ENCODE peak calls at places on chromosome 10, in ten cellular contexts. D, C, A, B, R, W, Z, H, Y and F are unnamed samples. For H3K4me1 and H3K9me3, the result is how much of the 10 kb centered on the place peaks cover.

GRCh38 chr10:116044722-116045374 is 228.2 kb downstream of the GFRA1 start:
- DNase-seq in Z (no peak), Y (peak), C (no peak), D (peak), R (peak), H (no peak), W (peak), A (peak), B (peak), F (no peak)

GRCh38 chr10:129042747-129043146 is 424.3 kb upstream of the MGMT start:
- DNase-seq in C (no peak), W (no peak), A (no peak), Y (no peak), R (no peak), B (no peak), Z (no peak), D (no peak), H (no peak), F (no peak)

GRCh38 chr10:1420663-1421362 is 316.5 kb downstream of the ADARB2 start:
- DNase-seq in R (no peak), W (no peak), Z (no peak), D (peak), B (peak), Y (peak), A (peak), C (peak), H (peak), F (no peak)

GRCh38 chr10:130341325-130341724 is 205.1 kb downstream of the GLRX3 start:
- DNase-seq in R (no peak), W (no peak), C (no peak), Y (peak), H (no peak), B (no peak), A (no peak), Z (no peak), D (no peak), F (no peak)

GRCh38 chr10:100483876-100484666 is 21.3 kb downstream of the WNT8B start:
- DNase-seq in D (no peak), H (no peak), A (no peak), Y (no peak), Z (no peak), C (no peak), R (no peak), B (no peak), W (no peak), F (no peak)

GRCh38 chr10:35813219-35813618 is 171.1 kb upstream of the FZD8 start:
- DNase-seq in H (no peak), D (no peak), R (no peak), Z (no peak), A (no peak), Y (no peak), C (no peak), W (no peak), B (no peak), F (no peak)

GRCh38 chr10:33237736-33238624 is 96.5 kb downstream of the NRP1 start:
- DNase-seq in C (no peak), D (peak), H (no peak), Z (no peak), Y (no peak), A (peak), W (no peak), R (no peak), B (peak), F (no peak)

GRCh38 chr10:30392564-30392990 is 41.4 kb upstream of the MAP3K8 start:
- DNase-seq in Y (peak), Z (peak), W (peak), B (peak), R (peak), H (peak), D (peak), A (peak), C (peak), F (peak)

GRCh38 chr10:22655312-22655973 is 58.9 kb downstream of the PIP4K2A start:
- DNase-seq in A (no peak), D (no peak), H (no peak), Y (no peak), Z (no peak), C (no peak), W (no peak), B (peak), R (no peak), F (no peak)
- H3K27ac ChIP-seq in A (no peak), D (no peak), H (no peak), Y (no peak), Z (no peak), C (peak), W (no peak), B (no peak), R (no peak), F (peak)

DNA sequence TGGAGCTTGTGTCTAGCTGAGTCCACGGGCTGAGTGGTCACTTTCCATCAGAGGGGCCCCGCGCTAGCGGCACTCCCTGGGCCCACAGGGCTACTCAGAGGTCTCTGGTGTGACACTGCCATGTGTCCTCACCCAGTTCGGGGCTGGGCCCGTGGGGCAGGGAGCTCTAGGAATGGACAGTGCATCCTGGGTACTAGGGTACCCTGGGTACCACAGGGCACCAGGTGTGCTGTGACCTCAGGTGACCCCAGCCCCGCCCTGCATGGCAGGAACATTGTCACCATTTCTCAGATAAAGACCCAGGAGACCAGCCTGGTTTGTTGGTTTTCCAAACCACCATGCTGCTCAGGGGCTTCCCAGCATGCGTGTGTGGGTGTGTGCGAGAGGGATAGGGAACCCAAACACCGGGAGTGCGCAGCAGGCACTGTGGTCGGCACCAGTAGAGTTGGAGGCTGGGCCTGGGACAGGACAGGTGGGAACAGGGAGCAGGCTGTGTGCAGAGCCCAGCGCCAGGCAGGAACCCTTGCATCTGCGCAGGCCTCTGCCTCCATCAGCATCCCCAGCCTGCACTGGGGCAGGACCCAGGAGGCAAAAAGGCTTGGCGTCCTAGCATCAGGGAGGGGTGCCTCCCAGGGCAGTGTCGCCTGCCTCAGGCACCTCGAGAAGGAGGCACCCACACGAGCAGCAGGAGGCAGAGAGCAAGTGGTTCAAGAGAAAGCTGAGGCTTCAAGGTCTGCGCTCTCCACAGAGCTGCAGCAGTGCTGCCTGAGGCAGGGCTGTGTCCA is 19.4 kb upstream of the CSGALNACT2 start:
- DNase-seq in C (no peak), W (peak), D (peak), Y (no peak), B (no peak), R (no peak), H (no peak), A (no peak), Z (no peak), F (no peak)
- H3K4me1 ChIP-seq in C (under half), W (under half), D (under half), Y (under half), B (under half), R (under half), H (under half), A (under half), Z (under half), F (under half)

DNA sequence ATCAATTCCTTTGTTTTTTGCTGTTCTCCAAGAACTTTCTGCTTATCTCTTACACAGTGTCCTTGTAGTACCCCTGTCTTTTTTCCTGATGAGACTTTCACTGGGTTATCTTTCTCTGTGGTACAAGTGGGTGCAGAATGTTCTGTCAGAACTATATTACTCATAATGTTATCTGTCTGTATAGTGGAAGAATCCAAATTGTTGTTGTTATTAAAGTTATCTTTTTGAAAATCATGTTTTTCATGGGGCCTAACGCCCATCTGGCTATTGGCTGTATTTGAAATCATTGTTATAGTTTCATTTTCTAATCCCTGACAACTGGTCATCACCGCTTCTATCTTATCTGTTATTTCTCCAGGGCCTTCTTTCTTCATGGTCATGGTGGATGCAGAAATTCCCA is 163.0 kb upstream of the CCDC6 start:
- DNase-seq in B (no peak), R (no peak), C (no peak), Y (no peak), A (no peak), D (no peak), H (no peak), W (no peak), Z (no peak), F (no peak)
- H3K9me3 ChIP-seq in B (under half), R (under half), C (under half), Y (under half), A (under half), D (under half), H (under half), W (under half), Z (under half), F (under half)

DNA sequence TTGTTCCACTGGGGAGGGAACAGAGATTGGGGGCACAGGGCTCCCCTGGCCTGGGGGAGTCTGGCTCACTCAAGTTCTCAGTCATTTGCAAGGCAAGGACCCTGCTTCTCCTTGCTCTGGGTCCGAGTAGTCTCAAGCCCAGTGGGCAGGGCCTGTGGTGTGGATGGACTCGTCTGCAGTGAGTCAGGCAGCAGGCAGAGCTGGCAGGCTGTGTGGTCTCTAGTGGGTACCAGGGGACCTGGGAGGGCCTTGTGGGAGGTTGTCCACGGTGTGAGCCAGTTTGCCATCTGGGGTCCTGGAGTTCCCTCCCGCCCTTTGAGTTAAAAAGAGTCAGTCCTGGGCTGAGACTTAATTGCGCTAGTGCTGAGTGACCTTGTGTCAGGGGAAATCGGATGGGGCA is 8.8 kb upstream of the SH2D4B start:
- DNase-seq in B (no peak), H (no peak), C (no peak), W (peak), Y (no peak), R (no peak), A (peak), Z (no peak), D (peak), F (no peak)
- H3K27ac ChIP-seq in B (no peak), H (peak), C (no peak), W (peak), Y (no peak), R (no peak), A (peak), Z (no peak), D (no peak), F (peak)

DNA sequence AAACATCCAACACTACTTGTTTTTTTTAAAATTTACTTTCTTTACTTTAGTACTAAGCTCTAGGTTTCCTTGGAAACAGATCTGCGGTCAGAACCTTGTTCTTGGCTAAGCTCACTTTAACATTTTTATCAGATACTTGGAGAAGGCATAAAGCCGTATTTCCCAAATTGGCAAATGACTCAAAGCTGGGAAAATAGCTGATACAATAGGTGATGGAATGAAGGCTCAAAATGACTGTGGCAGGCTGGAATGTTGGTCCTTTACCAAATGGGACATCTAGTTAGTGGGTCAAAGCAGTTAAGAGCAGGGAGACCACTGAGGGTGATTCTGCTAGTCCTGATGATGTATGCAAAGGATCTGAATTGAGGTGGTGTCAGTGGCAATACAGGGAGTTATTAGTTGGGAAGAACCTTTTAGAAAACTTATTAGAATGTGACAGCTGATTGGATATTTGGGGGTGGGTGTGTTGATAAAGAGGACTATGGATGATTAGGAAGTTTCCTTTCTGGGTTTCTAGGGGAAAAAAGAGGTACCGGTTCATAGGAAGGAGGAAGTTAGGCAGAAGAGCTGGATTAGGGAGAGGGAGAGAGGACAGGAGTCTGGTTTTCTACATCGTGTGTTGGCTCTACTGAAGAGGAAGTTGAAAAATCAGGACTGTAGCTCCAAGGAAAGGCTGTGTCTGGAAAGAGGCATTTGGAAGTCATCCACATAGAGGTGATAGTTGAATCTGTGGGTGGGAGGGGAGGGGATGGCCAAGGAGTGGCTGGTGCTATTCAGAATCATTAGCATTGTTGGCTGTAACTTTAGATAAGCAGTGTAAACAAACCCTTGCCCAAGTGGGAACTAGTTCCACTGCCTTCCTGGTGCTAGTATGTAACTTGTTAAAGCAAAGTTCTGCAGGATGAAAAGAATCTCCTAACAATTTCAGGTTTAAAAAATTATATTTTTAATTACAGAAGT is 13.1 kb downstream of the PLCE1 start:
- DNase-seq in H (no peak), C (no peak), Y (peak), R (no peak), Z (no peak), B (peak), A (peak), D (peak), W (no peak), F (no peak)
- H3K4me1 ChIP-seq in H (under half), C (under half), Y (under half), R (under half), Z (under half), B (under half), A (under half), D (under half), W (under half), F (under half)

GRCh38 chr10:133554600-133554999 is 10.8 kb downstream of the SYCE1 start:
- DNase-seq in H (no peak), C (no peak), Y (no peak), R (no peak), D (no peak), Z (no peak), B (no peak), A (no peak), W (no peak), F (no peak)

GRCh38 chr10:133559216-133559615 is 6.2 kb downstream of the SYCE1 start:
- DNase-seq in A (no peak), C (no peak), Y (no peak), W (no peak), R (no peak), B (no peak), D (no peak), H (no peak), Z (no peak), F (no peak)

GRCh38 chr10:133555521-133555920 is 9.9 kb downstream of the SYCE1 start:
- DNase-seq in Z (no peak), A (peak), R (no peak), H (no peak), Y (no peak), W (no peak), B (no peak), C (no peak), D (no peak), F (no peak)
- H3K9me3 ChIP-seq in Z (under half), A (under half), R (under half), H (under half), Y (under half), W (under half), B (under half), C (under half), D (under half), F (under half)

GRCh38 chr10:79184141-79184625 is 115.4 kb downstream of the ZMIZ1 start:
- DNase-seq in Y (peak), D (peak), B (peak), W (no peak), A (peak), R (no peak), Z (no peak), C (no peak), H (no peak), F (no peak)
- H3K27ac ChIP-seq in Y (peak), D (peak), B (peak), W (no peak), A (peak), R (peak), Z (peak), C (peak), H (peak), F (no peak)